ENCODE peak calls at places on chromosomes 11 and 22, in four cellular contexts. G is upper lobe of right lung, V is testis, W is caudate nucleus. O is an unnamed sample.

GRCh38 chr11:3796796-3797328 is 492 bp downstream of the NUP98 start:
- DNase-seq in G (no peak), V (peak; percentile 58), W (peak; percentile 57), O (no peak)

GRCh38 chr22:37681556-37682049 is 4.5 kb upstream of the NOL12 start:
- DNase-seq in G (peak; percentile 82), V (peak; percentile 80), W (no peak), O (no peak)

GRCh38 chr11:45285931-45286632 is at the start of gene SYT13:
- DNase-seq in G (no peak), V (peak; percentile 14), W (no peak), O (peak; percentile 1)

GRCh38 chr11:17986711-17987220 is 26.1 kb downstream of the SERGEF start:
- DNase-seq in G (no peak), V (no peak), W (no peak), O (no peak)

GRCh38 chr11:8501838-8502237 is 92.2 kb downstream of the STK33 start:
- DNase-seq in G (no peak), V (no peak), W (no peak), O (no peak)

GRCh38 chr11:64156235-64157011 is 9.5 kb downstream of the MACROD1 start:
- DNase-seq in G (no peak), V (peak; percentile 47), W (no peak), O (no peak)

GRCh38 chr11:68843703-68844312 is 2.1 kb upstream of the CPT1A start:
- DNase-seq in G (peak; percentile 94), V (peak; percentile 70), W (no peak), O (no peak)

GRCh38 chr11:83801799-83802198 is 515.6 kb upstream of the CCDC90B start:
- DNase-seq in G (no peak), V (no peak), W (no peak), O (no peak)

GRCh38 chr11:30333405-30333804 is 10.5 kb downstream of the ARL14EP start:
- DNase-seq in G (no peak), V (no peak), W (no peak), O (no peak)

GRCh38 chr22:26550498-26551033 is 38.3 kb upstream of the TFIP11 start:
- DNase-seq in G (peak; percentile 86), V (peak; percentile 73), W (no peak), O (peak; percentile 40)

GRCh38 chr11:24311974-24312373 is 184.9 kb upstream of the LUZP2 start:
- DNase-seq in G (no peak), V (no peak), W (no peak), O (no peak)

GRCh38 chr11:80163441-80163840 is 722.6 kb upstream of the TENM4 start:
- DNase-seq in G (no peak), V (no peak), W (no peak), O (no peak)

GRCh38 chr11:69114811-69115523 is 40.8 kb upstream of the SMIM38 start:
- DNase-seq in G (no peak), V (no peak), W (no peak), O (no peak)

GRCh38 chr11:12050470-12050891 is 42.1 kb upstream of the DKK3 start:
- DNase-seq in G (no peak), V (no peak), W (no peak), O (peak; percentile 70)

GRCh38 chr11:68825603-68826002 is 16.1 kb downstream of the CPT1A start:
- DNase-seq in G (peak; percentile 73), V (no peak), W (no peak), O (no peak)

GRCh38 chr11:20097319-20098221 is 62.7 kb downstream of the DBX1 start:
- DNase-seq in G (no peak), V (no peak), W (no peak), O (no peak)

GRCh38 chr11:22800482-22800881 is 29.1 kb downstream of the SVIP start:
- DNase-seq in G (no peak), V (no peak), W (no peak), O (no peak)

GRCh38 chr11:79486239-79486984 is 45.6 kb upstream of the TENM4 start:
- DNase-seq in G (no peak), V (no peak), W (no peak), O (no peak)

GRCh38 chr11:95187730-95188129 is 43.3 kb downstream of the SESN3 start:
- DNase-seq in G (no peak), V (no peak), W (no peak), O (no peak)

GRCh38 chr11:74726547-74727182 is 4.6 kb downstream of the CHRDL2 start:
- DNase-seq in G (peak; percentile 82), V (peak; percentile 78), W (peak; percentile 63), O (no peak)

GRCh38 chr11:113577356-113578163 is 102.4 kb upstream of the DRD2 start:
- DNase-seq in G (no peak), V (no peak), W (no peak), O (no peak)

GRCh38 chr11:35418282-35418846 is 994 bp downstream of the SLC1A2 start:
- DNase-seq in G (peak; percentile 65), V (no peak), W (no peak), O (no peak)

GRCh38 chr22:32795214-32795596 is 6.3 kb upstream of the TIMP3 start:
- DNase-seq in G (no peak), V (no peak), W (no peak), O (no peak)

DNA sequence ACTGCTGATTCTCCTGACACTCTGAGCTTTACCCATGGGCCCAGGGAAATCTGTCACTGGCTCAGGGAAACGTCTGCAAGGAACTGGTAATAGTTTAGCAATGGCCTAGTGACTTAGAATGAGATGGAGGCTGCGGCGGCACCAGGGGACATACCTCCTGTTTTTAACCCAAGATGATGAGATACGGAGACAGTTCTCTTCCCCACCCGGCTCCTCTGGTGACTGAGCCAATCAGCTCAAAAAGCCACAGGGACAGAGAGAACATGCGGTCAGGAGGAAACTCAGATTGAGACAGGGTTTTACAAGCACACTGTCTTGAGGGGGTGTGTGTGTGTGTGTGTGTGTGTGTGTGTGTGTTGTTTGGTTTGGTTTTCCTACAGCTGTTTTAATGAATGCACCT is 246.0 kb downstream of the NTM start:
- DNase-seq in G (no peak), V (no peak), W (no peak), O (no peak)
- H3K27ac ChIP-seq in G (no peak overlapping the region), V (no peak overlapping the region), W (peak overlapping the region; percentile 88), O (peak overlapping the region; percentile 84)

GRCh38 chr11:112344040-112344413 is 83.4 kb upstream of the PLET1 start:
- DNase-seq in G (no peak), V (no peak), W (no peak), O (no peak)
- H3K27ac ChIP-seq in G (no peak overlapping the region), V (no peak overlapping the region), W (no peak overlapping the region), O (no peak overlapping the region)

GRCh38 chr22:19287076-19287724 is 4.3 kb downstream of the CLTCL1 start:
- DNase-seq in G (no peak), V (no peak), W (no peak), O (no peak)
- H3K27ac ChIP-seq in G (no peak overlapping the region), V (no peak overlapping the region), W (no peak overlapping the region), O (no peak overlapping the region)

GRCh38 chr11:66115638-66116410 is 45.8 kb downstream of the PACS1 start:
- DNase-seq in G (no peak), V (no peak), W (no peak), O (no peak)
- H3K27ac ChIP-seq in G (peak overlapping the region; percentile 45), V (no peak overlapping the region), W (no peak overlapping the region), O (no peak overlapping the region)

DNA sequence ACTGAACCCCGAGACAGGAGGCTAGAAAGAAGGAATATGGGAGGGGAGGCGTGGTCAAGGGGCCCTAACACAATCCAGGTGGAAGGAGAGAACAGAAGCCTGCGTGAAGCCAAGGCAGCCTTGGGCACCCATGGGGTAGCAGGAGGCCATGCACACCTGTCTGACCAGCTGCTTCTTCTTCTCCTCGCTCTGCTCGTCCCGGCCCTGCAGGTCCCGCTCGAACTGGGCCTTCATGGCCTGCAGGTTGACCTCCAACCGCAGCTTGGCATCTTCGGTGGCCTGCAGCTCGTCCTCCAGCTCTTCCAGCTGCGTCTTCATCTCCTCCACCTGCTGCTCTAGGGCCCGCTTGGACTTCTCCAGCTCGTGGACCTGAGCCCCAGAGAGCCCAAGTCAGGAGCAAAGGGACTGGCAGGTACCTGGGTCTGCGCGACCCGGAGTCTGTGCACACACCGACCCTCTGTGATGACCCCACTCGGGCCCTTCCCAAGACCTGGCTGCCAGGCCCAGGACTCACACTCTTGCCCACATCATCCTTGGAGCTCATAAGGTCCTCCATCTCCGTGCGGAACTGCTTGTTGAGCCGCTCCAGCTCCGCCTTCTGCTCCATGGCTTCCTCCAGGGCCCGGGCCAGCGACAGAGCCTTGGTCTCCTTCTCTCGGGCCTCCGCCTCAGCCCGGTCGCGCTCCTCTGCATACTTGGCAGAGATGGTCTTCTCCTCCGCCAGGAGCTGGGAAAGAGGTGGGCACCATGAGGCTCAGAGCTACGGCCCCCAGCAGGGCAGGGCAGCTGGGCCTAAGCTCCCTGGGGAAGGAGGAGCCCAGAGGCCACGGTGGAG is 35.9 kb downstream of the APOL1 start:
- DNase-seq in G (peak; percentile 67), V (no peak), W (no peak), O (no peak)
- H3K27ac ChIP-seq in G (no peak overlapping the region), V (no peak overlapping the region), W (no peak overlapping the region), O (no peak overlapping the region)

DNA sequence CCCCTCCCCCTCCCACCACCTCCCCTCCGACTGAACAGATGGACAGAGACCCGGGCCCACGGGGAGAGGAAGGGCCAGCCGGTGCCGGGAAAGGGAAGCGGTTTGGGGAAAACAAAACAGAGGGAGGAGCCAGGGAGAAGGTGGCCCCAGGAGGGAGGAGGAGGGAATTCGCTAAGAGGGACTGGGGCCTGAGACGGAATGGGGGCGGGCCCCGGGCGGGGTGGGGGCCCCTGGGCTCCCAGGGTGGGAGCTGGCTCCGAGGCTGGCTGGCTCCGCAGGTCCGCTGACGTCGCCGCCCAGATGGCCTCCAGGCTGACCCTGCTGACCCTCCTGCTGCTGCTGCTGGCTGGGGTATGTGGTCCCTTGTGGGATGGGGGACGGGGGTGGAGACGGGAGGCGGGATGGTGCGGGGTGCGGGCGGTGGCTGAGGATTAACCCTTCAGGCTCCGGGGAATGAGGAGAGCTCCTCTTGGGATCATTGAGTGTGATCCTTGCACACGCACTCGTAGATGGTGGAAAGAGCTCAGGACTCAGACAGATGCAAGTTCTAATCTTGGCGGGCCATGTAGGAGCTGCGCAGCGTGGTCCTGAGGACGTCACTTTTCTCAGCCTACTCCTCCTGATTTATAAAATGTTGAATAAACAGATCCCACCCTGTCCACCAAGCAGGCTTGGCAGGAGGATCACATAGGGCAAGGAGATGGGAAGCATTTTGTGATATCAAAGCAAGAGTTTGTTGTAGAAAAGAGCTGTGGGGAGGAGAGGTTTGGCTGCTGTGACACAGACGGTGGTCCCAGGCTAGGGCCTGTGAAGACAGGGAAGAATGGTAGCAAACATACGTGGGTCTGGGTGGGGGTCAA is 716 bp downstream of the SERPING1 start:
- DNase-seq in G (peak; percentile 88), V (peak; percentile 69), W (peak; percentile 53), O (peak; percentile 16)
- H3K27ac ChIP-seq in G (peak overlapping the region; percentile 91), V (peak overlapping the region; percentile 83), W (peak overlapping the region; percentile 39), O (peak overlapping the region; percentile 68)

GRCh38 chr11:72543849-72544535 is 109.7 kb upstream of the CLPB start:
- DNase-seq in G (no peak), V (no peak), W (no peak), O (no peak)

GRCh38 chr11:72544589-72544988 is 110.3 kb upstream of the CLPB start:
- DNase-seq in G (no peak), V (no peak), W (no peak), O (no peak)

GRCh38 chr11:72541224-72541974 is 107.1 kb upstream of the CLPB start:
- DNase-seq in G (no peak), V (no peak), W (no peak), O (no peak)
- H3K27ac ChIP-seq in G (no peak overlapping the region), V (no peak overlapping the region), W (no peak overlapping the region), O (no peak overlapping the region)

GRCh38 chr11:60993611-60994010 is 22.1 kb downstream of the CD6 start:
- DNase-seq in G (no peak), V (no peak), W (no peak), O (no peak)
- H3K27ac ChIP-seq in G (no peak overlapping the region), V (no peak overlapping the region), W (no peak overlapping the region), O (no peak overlapping the region)

O was measured in substantia nigra.